ENCODE peak calls at places on chromosomes 1 and 21, in five cellular contexts. H is DND-41, T is neuronal stem cell, M is GM23248, J is A549. C is an unnamed sample.
A peak's percentile ranks its signal among the peaks of the same experiment; 100 is the strongest.

GRCh38 chr21:36646645-36647044 is 52.3 kb upstream of the SIM2 start:
- DNase-seq in H (no peak), J (no peak), T (no peak), M (no peak), C (no peak)

GRCh38 chr21:33856893-33857527 is 58.6 kb downstream of the ATP5PO start:
- DNase-seq in T (no peak), J (no peak), H (no peak), M (no peak), C (no peak)

GRCh38 chr21:45478115-45478801 is 64.0 kb downstream of the SLC19A1 start:
- DNase-seq in M (peak; percentile 80), T (peak; percentile 61), H (peak; percentile 84), J (no peak), C (peak; percentile 97)

GRCh38 chr1:186967659-186968394 is 139.1 kb downstream of the PLA2G4A start:
- DNase-seq in T (peak; percentile 31), M (peak; percentile 74), H (no peak), J (no peak), C (no peak)

GRCh38 chr1:55640708-55641473 is 425.7 kb upstream of the USP24 start:
- DNase-seq in H (no peak), J (no peak), T (no peak), M (peak; percentile 81), C (peak; percentile 84)

GRCh38 chr1:153608742-153609584 is 4.0 kb downstream of the S100A16 start:
- DNase-seq in J (peak; percentile 98), T (peak; percentile 33), M (peak; percentile 95), H (no peak), C (peak; percentile 95)

GRCh38 chr1:237366667-237367066 is 324.7 kb downstream of the RYR2 start:
- DNase-seq in H (no peak), J (no peak), M (no peak), T (no peak), C (no peak)

GRCh38 chr1:71668059-71668458 is 587.2 kb upstream of the ZRANB2 start:
- DNase-seq in M (no peak), T (no peak), J (no peak), H (no peak), C (no peak)

GRCh38 chr1:166026143-166026542 is 140.7 kb downstream of the FAM78B start:
- DNase-seq in M (no peak), H (no peak), T (no peak), J (no peak), C (no peak)

GRCh38 chr1:218361298-218362065 is 16.3 kb downstream of the TGFB2 start:
- DNase-seq in T (no peak), J (no peak), H (no peak), M (peak; percentile 69), C (no peak)

GRCh38 chr1:93908394-93909145 is 660 bp downstream of the GCLM start:
- DNase-seq in J (peak; percentile 15), H (peak; percentile 60), M (peak; percentile 60), T (peak; percentile 21), C (peak; percentile 78)

GRCh38 chr1:155085504-155086181 is 7.0 kb downstream of the EFNA3 start:
- DNase-seq in H (peak; percentile 55), M (peak; percentile 88), T (no peak), J (no peak), C (peak; percentile 93)

GRCh38 chr1:243508303-243508713 is 252.5 kb downstream of the SDCCAG8 start:
- DNase-seq in T (no peak), J (no peak), H (peak; percentile 61), M (no peak), C (no peak)

GRCh38 chr1:235873045-235873444 is 6.3 kb upstream of the LYST start:
- DNase-seq in J (no peak), H (no peak), T (no peak), M (no peak), C (no peak)
- H3K4me2 ChIP-seq in J (no peak overlapping the region), H (no peak overlapping the region), T (no peak overlapping the region), M (no peak overlapping the region), C (no peak overlapping the region)

GRCh38 chr1:110112656-110113055 is 413 bp downstream of the UBL4B start:
- DNase-seq in T (no peak), M (no peak), H (peak; percentile 7), J (no peak), C (no peak)
- H3K4me2 ChIP-seq in T (no peak overlapping the region), M (no peak overlapping the region), H (no peak overlapping the region), J (no peak overlapping the region), C (no peak overlapping the region)

DNA sequence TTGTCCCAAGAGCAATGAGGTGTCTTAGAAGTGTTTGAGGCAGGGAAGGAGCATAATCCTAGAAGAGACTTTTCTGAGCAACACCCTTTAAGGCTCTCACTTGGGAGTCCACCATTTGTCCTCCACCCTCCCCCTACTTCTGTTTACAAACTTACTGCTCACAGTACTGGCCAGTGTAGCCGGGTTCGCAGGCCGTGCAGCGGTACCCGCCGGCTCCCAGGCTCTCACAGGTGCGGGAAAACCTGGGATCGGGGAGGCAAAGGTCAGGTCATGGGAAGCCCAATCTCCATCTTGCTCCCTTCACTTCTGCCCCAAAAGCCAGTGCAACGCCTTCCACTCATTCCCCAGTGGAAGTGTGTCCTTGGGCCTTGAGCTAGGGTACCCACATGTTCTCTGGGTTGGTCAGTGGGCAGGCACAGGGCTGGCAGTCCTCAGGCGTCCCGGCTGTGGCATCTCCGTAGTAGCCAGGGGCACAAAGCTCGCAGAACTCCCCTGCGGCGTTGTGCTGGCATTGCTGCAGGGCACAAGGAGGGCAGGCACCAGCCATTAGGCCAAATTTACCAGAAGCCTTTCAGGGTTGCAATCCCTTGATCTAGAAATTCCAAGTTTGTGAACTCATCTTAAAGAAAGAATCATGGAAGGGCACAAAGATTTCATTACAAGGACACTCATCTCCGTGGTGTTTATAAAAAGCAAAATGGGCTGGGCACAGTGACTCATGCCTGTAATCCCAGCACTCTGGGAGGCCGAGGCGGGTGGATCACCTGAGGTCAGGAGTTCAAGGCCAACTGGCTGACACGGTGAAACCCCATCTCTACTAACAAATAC is 49.8 kb downstream of the LDLRAD2 start:
- DNase-seq in H (no peak), T (no peak), M (peak; percentile 86), J (no peak), C (peak; percentile 98)
- H3K4me2 ChIP-seq in H (no peak overlapping the region), T (no peak overlapping the region), M (no peak overlapping the region), J (peak overlapping the region; percentile 19), C (no peak overlapping the region)

DNA sequence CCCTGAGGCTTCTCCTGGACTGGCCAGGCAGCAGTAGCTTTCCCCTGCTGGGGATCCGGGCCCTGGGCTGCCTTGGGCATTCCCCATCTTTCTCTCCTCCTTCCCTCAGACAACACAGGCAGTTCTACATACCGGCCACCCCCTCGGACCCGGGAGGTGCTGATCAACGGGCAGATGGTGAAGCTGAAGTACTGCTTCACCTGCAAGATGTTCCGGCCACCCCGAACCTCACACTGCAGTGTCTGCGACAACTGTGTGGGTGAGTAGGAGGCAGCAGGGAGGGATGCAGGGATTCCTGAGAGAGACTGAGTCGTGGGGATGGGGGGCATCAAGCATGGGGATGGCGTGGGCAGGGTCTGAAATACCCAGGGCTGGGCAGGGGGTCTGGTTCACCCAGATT is 14.4 kb upstream of the SFN start:
- DNase-seq in H (no peak), J (no peak), T (no peak), M (no peak), C (peak; percentile 26)
- H3K4me2 ChIP-seq in H (no peak overlapping the region), J (peak overlapping the region; percentile 63), T (no peak overlapping the region), M (peak overlapping the region; percentile 4), C (peak overlapping the region; percentile 37)

GRCh38 chr21:39384674-39385298 is 35.9 kb upstream of the HMGN1 start:
- DNase-seq in M (peak; percentile 23), T (no peak), J (no peak), H (no peak), C (no peak)
- H3K4me2 ChIP-seq in M (no peak overlapping the region), T (no peak overlapping the region), J (peak overlapping the region; percentile 100), H (no peak overlapping the region), C (peak overlapping the region; percentile 94)

DNA sequence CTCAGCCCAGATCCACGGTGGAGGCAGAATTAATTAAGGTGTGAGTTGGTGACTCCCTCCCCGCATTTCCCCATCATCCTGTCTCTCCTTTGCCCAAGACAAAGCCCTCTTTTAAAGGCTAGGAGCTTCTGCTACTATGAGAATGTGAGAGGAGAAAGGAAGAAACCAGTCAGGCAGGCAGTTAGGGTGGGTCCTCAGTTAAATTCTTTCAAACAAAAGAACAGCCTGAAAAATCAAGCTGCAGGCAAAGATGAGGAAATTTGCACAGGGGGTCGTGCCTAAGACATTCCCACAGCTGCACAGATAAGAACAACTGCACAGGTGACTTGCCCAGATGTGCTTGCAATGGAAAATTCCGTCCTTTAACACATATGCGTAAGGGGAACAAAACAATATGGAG is 47.6 kb downstream of the SERTAD4 start:
- DNase-seq in H (no peak), M (no peak), J (no peak), T (no peak), C (no peak)
- H3K4me2 ChIP-seq in H (no peak overlapping the region), M (no peak overlapping the region), J (no peak overlapping the region), T (no peak overlapping the region), C (no peak overlapping the region)

DNA sequence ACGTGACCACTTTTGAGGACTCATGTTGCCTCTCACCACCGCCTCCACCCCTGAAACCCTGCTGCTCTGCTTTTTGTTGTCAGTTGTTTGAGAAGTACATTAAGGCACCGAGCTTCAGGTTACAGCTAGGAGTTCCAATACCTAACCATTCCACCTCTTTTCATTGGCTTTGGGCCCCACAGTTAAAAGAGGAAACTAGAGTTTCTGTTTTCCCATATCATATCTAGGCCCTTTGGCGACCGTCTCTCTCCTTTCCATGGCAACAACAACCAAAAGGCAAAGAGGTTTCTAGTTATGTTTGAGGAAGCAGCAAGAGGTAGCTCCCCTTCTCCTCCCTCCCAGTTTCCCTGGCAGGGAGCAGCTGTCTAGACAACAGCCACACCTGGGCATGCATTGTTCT is 5.9 kb downstream of the ANKRD35 start:
- DNase-seq in T (no peak), M (no peak), H (no peak), J (no peak), C (no peak)
- H3K4me2 ChIP-seq in T (no peak overlapping the region), M (no peak overlapping the region), H (no peak overlapping the region), J (no peak overlapping the region), C (no peak overlapping the region)

GRCh38 chr1:68331117-68331865 is 99.0 kb upstream of the WLS start:
- DNase-seq in T (no peak), J (no peak), M (peak; percentile 92), H (no peak), C (no peak)
- H3K4me2 ChIP-seq in T (no peak overlapping the region), J (no peak overlapping the region), M (peak overlapping the region; percentile 51), H (no peak overlapping the region), C (peak overlapping the region; percentile 4)

GRCh38 chr1:235187316-235187715 is 26.3 kb upstream of the RBM34 start:
- DNase-seq in J (no peak), H (no peak), T (no peak), M (no peak), C (peak; percentile 11)
- H3K4me2 ChIP-seq in J (no peak overlapping the region), H (no peak overlapping the region), T (no peak overlapping the region), M (no peak overlapping the region), C (no peak overlapping the region)